ENCODE peak calls at places on chromosomes 11 and 22, in nine cellular contexts. V is left ventricle myocardium inferior, J is pancreas, M is AG09309, P is foreskin fibroblast, K is hepatocyte, W is AG10803, Q is GM20000, N is thyroid gland. T is an unnamed sample.

GRCh38 chr11:72614381-72614780 is 59.8 kb downstream of the PDE2A start:
- DNase-seq in V (no peak), J (no peak), M (no peak), P (no peak), K (no peak), W (no peak), Q (no peak), N (no peak), T (no peak)

GRCh38 chr11:32164836-32165235 is 74.0 kb downstream of the RCN1 start:
- DNase-seq in V (no peak), J (no peak), M (no peak), P (no peak), K (no peak), W (no peak), Q (no peak), N (no peak), T (no peak)

GRCh38 chr11:91717169-91717568 is 507.4 kb upstream of the FAT3 start:
- DNase-seq in V (no peak), J (no peak), M (no peak), P (no peak), K (no peak), W (no peak), Q (no peak), N (no peak), T (no peak)

GRCh38 chr22:40224702-40225101 is 47.0 kb downstream of the TNRC6B start:
- DNase-seq in V (no peak), J (no peak), M (no peak), P (no peak), K (no peak), W (no peak), Q (no peak), N (no peak), T (no peak)

GRCh38 chr11:130527648-130528300 is 79.3 kb downstream of the ADAMTS15 start:
- DNase-seq in V (peak; percentile 53), J (no peak), M (no peak), P (peak; percentile 49), K (no peak), W (peak; percentile 32), Q (no peak), N (peak; percentile 71), T (no peak)

GRCh38 chr11:120660024-120660565 is 148.5 kb downstream of the GRIK4 start:
- DNase-seq in V (no peak), J (no peak), M (no peak), P (peak; percentile 5), K (peak; percentile 47), W (no peak), Q (peak; percentile 63), N (no peak), T (peak; percentile 75)

GRCh38 chr11:64600281-64600992 is 9.4 kb downstream of the SLC22A12 start:
- DNase-seq in V (no peak), J (no peak), M (no peak), P (no peak), K (no peak), W (no peak), Q (no peak), N (no peak), T (no peak)

GRCh38 chr11:60951909-60952741 is at the start of gene SLC15A3:
- DNase-seq in V (peak; percentile 71), J (no peak), M (no peak), P (peak; percentile 46), K (no peak), W (peak; percentile 44), Q (peak; percentile 91), N (peak; percentile 29), T (peak; percentile 88)

GRCh38 chr11:27171391-27171790 is 130.8 kb downstream of the BBOX1 start:
- DNase-seq in V (no peak), J (no peak), M (no peak), P (peak; percentile 58), K (peak; percentile 40), W (no peak), Q (no peak), N (no peak), T (no peak)

DNA sequence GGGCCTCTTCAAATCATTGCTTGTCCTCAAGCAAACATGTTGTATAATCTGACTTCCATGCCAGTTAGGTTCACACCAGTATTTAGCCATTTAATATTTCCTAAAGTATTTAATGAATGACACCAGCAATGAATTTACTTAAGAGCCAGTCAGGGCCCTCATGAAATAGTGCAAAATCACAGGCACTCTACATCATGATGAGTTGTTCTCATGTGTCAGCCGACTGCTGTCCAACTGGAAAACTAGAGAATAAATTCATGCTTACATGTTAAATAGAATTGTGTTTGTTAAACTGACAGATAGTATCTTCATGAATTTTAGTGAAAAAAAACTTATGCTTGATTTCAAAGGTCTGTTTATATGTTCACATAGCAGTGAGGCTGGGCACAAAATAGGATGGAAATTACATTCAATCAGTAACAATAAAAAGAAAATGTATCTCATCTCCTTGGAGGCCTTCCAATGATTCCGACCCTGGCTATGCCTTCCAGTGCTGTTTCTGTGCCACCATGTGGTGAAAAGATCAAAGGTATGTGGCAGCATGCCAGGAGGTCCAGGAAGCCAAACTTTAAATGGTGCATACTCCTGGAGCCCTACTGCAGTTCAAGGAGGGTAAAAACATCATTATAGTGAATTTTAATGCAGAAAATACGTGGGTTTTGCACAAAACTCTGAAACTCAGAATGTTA is 45.2 kb downstream of the CTSC start:
- DNase-seq in V (no peak), J (peak; percentile 54), M (no peak), P (peak; percentile 68), K (no peak), W (no peak), Q (no peak), N (peak; percentile 73), T (no peak)
- TF ChIP-seq CTCF in V (no peak), J (no peak), M (no peak), P (no peak), K (no peak), W (no peak), Q (no peak), N (peak; percentile 42), T (no peak)

DNA sequence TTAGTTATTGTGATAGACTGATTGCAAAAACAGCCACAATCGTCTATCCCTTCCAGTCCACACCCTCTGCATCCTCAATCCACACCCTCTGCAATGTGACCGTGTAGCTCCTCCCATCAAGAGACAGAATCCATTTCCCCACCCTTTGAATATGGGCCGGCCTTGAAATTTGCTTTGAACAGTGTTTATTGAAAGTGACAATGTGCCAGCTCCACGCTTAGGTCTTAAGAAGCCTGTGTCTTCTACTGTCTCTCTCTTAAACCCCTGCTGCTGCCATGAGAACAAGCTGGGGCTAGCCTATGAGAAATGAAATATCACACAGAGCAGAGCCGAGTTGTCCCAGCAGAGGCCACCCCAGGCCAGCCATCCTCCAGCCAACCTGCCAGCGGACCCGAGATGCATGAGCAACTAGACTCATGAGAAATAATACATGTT is 22.3 kb upstream of the MICAL2 start:
- DNase-seq in V (peak; percentile 68), J (no peak), M (peak; percentile 43), P (peak; percentile 81), K (no peak), W (peak; percentile 92), Q (no peak), N (peak; percentile 32), T (no peak)
- TF ChIP-seq CTCF in V (peak; percentile 72), J (no peak), M (peak; percentile 49), P (peak; percentile 23), K (peak; percentile 37), W (peak; percentile 62), Q (no peak), N (peak; percentile 36), T (no peak)

DNA sequence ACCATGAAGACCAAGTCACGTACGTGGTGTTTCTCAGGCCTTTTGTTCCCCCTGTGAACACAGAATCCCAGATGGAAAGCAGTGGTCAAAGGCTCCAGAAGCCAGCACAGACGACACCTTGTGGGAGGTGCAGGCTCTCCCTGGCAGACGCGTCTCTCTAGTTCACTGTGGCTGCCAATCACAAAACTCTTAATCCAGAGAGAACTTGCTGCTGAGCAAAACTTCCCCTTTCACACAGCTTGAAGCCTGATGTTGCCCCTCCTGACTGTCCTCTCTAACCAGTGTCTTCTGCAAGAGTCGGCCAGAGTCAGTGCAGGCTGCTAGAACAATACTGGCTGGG is 67.1 kb downstream of the PIWIL3 start:
- DNase-seq in V (no peak), J (no peak), M (no peak), P (no peak), K (no peak), W (no peak), Q (no peak), N (peak; percentile 27), T (no peak)
- TF ChIP-seq CTCF in V (peak; percentile 38), J (no peak), M (no peak), P (no peak), K (peak; percentile 14), W (no peak), Q (no peak), N (no peak), T (no peak)

GRCh38 chr22:46865642-46866041 is 103.2 kb downstream of the TBC1D22A start:
- DNase-seq in V (no peak), J (no peak), M (no peak), P (no peak), K (no peak), W (no peak), Q (no peak), N (no peak), T (no peak)

GRCh38 chr22:46866591-46866990 is 104.1 kb downstream of the TBC1D22A start:
- DNase-seq in V (no peak), J (no peak), M (peak; percentile 82), P (peak; percentile 92), K (no peak), W (peak; percentile 96), Q (no peak), N (no peak), T (no peak)

GRCh38 chr22:46867106-46867505 is 104.7 kb downstream of the TBC1D22A start:
- DNase-seq in V (no peak), J (no peak), M (no peak), P (no peak), K (no peak), W (no peak), Q (no peak), N (no peak), T (no peak)

GRCh38 chr22:46871826-46872225 is 109.4 kb downstream of the TBC1D22A start:
- DNase-seq in V (no peak), J (no peak), M (no peak), P (no peak), K (no peak), W (no peak), Q (no peak), N (no peak), T (no peak)

GRCh38 chr22:46869848-46870441 is 107.5 kb downstream of the TBC1D22A start:
- DNase-seq in V (no peak), J (no peak), M (no peak), P (no peak), K (no peak), W (no peak), Q (no peak), N (no peak), T (no peak)
- TF ChIP-seq CTCF in V (no peak), J (no peak), M (no peak), P (no peak), K (no peak), W (no peak), Q (no peak), N (no peak), T (no peak)

T was measured in GM10248.